ENCODE peak calls at places on chromosomes 4 and X, in five cellular contexts. R is GM23338, K is HepG2, Y is GM12878, U is A549. H is an unnamed sample.

GRCh38 chrX:38278682-38279081 is 48.6 kb downstream of the RPGR start:
- DNase-seq in R (no peak), K (no peak), Y (no peak), U (no peak), H (no peak)

GRCh38 chrX:68261060-68261672 is 172.1 kb downstream of the OPHN1 start:
- DNase-seq in R (no peak), K (no peak), Y (no peak), U (no peak), H (no peak)

GRCh38 chrX:46574941-46575381 is 1.4 kb downstream of the CHST7 start:
- DNase-seq in R (peak; percentile 37), K (no peak), Y (no peak), U (no peak), H (no peak)

GRCh38 chrX:136189222-136189621 is 41.9 kb downstream of the FHL1 start:
- DNase-seq in R (no peak), K (no peak), Y (no peak), U (no peak), H (no peak)

GRCh38 chr4:11106769-11107168 is 321.9 kb downstream of the HS3ST1 start:
- DNase-seq in R (no peak), K (no peak), Y (no peak), U (no peak), H (no peak)

GRCh38 chr4:129603241-129603931 is 507.4 kb downstream of the C4orf33 start:
- DNase-seq in R (no peak), K (no peak), Y (no peak), U (no peak), H (no peak)

GRCh38 chrX:50913520-50913919 is 3.0 kb downstream of the BMP15 start:
- DNase-seq in R (no peak), K (no peak), Y (no peak), U (no peak), H (no peak)

GRCh38 chr4:57065730-57066482 is 44.3 kb downstream of the IGFBP7 start:
- DNase-seq in R (no peak), K (no peak), Y (no peak), U (no peak), H (no peak)

GRCh38 chr4:101953949-101954348 is 163.4 kb downstream of the BANK1 start:
- DNase-seq in R (peak; percentile 92), K (peak; percentile 16), Y (no peak), U (no peak), H (no peak)

GRCh38 chr4:52566136-52567031 is 92.7 kb downstream of the USP46 start:
- DNase-seq in R (no peak), K (no peak), Y (no peak), U (no peak), H (no peak)

GRCh38 chrX:119041175-119041574 is 31.6 kb upstream of the CT47C1 start:
- DNase-seq in R (no peak), K (peak; percentile 73), Y (no peak), U (peak; percentile 44), H (peak; percentile 59)

GRCh38 chrX:19566359-19567141 is 51.2 kb upstream of the MAP3K15 start:
- DNase-seq in R (peak; percentile 22), K (peak; percentile 65), Y (peak; percentile 24), U (no peak), H (no peak)

GRCh38 chrX:71994601-71995000 is 84.0 kb downstream of the NHSL2 start:
- DNase-seq in R (no peak), K (no peak), Y (no peak), U (no peak), H (no peak)

GRCh38 chr4:182698212-182698611 is 219.0 kb downstream of the DCTD start:
- DNase-seq in R (no peak), K (no peak), Y (no peak), U (no peak), H (no peak)

GRCh38 chrX:108437789-108438623 is at the start of gene COL4A6:
- DNase-seq in R (peak; percentile 76), K (peak; percentile 23), Y (no peak), U (peak; percentile 48), H (peak; percentile 15)

GRCh38 chr4:113952452-113953029 is 26.9 kb downstream of the ARSJ start:
- DNase-seq in R (peak; percentile 87), K (peak; percentile 54), Y (peak; percentile 12), U (peak; percentile 12), H (peak; percentile 5)

GRCh38 chr4:121706595-121707021 is 9.8 kb upstream of the ANXA5 start:
- DNase-seq in R (no peak), K (no peak), Y (no peak), U (no peak), H (no peak)

GRCh38 chrX:9466115-9466495 is 1.2 kb downstream of the TBL1X start:
- DNase-seq in R (peak; percentile 41), K (no peak), Y (no peak), U (peak; percentile 10), H (peak; percentile 39)

GRCh38 chr4:106763044-106763443 is 273.1 kb downstream of the DKK2 start:
- DNase-seq in R (peak; percentile 5), K (no peak), Y (no peak), U (no peak), H (no peak)

GRCh38 chr4:21476753-21477152 is 471.8 kb downstream of the KCNIP4 start:
- DNase-seq in R (peak; percentile 85), K (peak; percentile 2), Y (no peak), U (no peak), H (no peak)

GRCh38 chr4:37685726-37686372 is 327 bp downstream of the RELL1 start:
- DNase-seq in R (peak; percentile 63), K (no peak), Y (no peak), U (peak; percentile 21), H (peak; percentile 39)

GRCh38 chr4:17103231-17103630 is 204.8 kb upstream of the LDB2 start:
- DNase-seq in R (no peak), K (no peak), Y (no peak), U (no peak), H (no peak)

GRCh38 chrX:80812176-80812575 is 2.5 kb upstream of the BRWD3 start:
- DNase-seq in R (peak; percentile 75), K (peak; percentile 18), Y (no peak), U (no peak), H (no peak)
- TF ChIP-seq JUNB in R (no peak), K (no peak), Y (no peak), U (no peak), H (no peak)

GRCh38 chr4:54229631-54230478 is 762 bp downstream of the PDGFRA start:
- DNase-seq in R (peak; percentile 64), K (no peak), Y (no peak), U (no peak), H (no peak)

GRCh38 chr4:54226399-54227260 is 2.5 kb upstream of the PDGFRA start:
- DNase-seq in R (peak; percentile 66), K (no peak), Y (no peak), U (no peak), H (no peak)

GRCh38 chr4:54228563-54229501 is at the start of gene PDGFRA:
- DNase-seq in R (peak; percentile 71), K (no peak), Y (no peak), U (no peak), H (no peak)

GRCh38 chr4:54227261-54228063 is 1.6 kb upstream of the PDGFRA start:
- DNase-seq in R (peak; percentile 75), K (no peak), Y (no peak), U (no peak), H (no peak)

GRCh38 chr4:54228064-54228527 is 997 bp upstream of the PDGFRA start:
- DNase-seq in R (peak; percentile 92), K (peak; percentile 5), Y (no peak), U (peak; percentile 60), H (peak; percentile 61)
- TF ChIP-seq JUNB in R (no peak), K (no peak), Y (no peak), U (no peak), H (no peak)

DNA sequence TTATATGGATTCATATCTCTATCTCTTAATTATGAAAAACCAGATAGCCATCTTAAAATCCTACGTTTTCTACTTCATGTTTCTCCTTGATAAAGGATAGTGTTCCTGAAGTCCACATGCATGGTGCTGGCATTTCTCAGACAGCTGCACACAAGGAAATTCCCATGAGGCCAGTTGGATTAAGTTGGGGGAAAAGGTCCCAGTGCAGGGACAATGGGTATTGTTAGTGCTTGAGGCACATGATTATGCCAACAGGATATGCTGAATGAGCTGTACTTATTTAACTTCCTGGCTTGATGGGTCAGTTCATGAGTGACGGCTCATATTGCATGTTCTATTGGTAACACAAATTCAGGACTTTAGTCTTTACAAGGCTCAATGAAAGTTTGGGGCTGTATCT is 913.9 kb upstream of the NDST4 start:
- DNase-seq in R (no peak), K (no peak), Y (no peak), U (no peak), H (no peak)
- TF ChIP-seq JUNB in R (no peak), K (no peak), Y (no peak), U (no peak), H (no peak)

GRCh38 chr4:185811509-185812364 is at the start of gene SORBS2:
- DNase-seq in R (peak; percentile 43), K (peak; percentile 81), Y (peak; percentile 56), U (no peak), H (no peak)
- TF ChIP-seq JUNB in R (no peak), K (no peak), Y (no peak), U (no peak), H (no peak)

GRCh38 chrX:130118396-130118795 is 8.1 kb upstream of the ELF4 start:
- DNase-seq in R (no peak), K (no peak), Y (no peak), U (no peak), H (no peak)

GRCh38 chrX:130118941-130119640 is 8.8 kb upstream of the ELF4 start:
- DNase-seq in R (no peak), K (no peak), Y (no peak), U (no peak), H (no peak)

GRCh38 chrX:130120746-130121504 is 10.6 kb upstream of the ELF4 start:
- DNase-seq in R (peak; percentile 66), K (peak; percentile 33), Y (no peak), U (peak; percentile 84), H (peak; percentile 74)

GRCh38 chrX:130120321-130120731 is 10.0 kb upstream of the ELF4 start:
- DNase-seq in R (peak; percentile 60), K (no peak), Y (no peak), U (no peak), H (no peak)

GRCh38 chrX:130121505-130121800 is 11.2 kb upstream of the ELF4 start:
- DNase-seq in R (peak; percentile 14), K (no peak), Y (no peak), U (no peak), H (no peak)
- TF ChIP-seq JUNB in R (no peak), K (no peak), Y (no peak), U (no peak), H (no peak)

DNA sequence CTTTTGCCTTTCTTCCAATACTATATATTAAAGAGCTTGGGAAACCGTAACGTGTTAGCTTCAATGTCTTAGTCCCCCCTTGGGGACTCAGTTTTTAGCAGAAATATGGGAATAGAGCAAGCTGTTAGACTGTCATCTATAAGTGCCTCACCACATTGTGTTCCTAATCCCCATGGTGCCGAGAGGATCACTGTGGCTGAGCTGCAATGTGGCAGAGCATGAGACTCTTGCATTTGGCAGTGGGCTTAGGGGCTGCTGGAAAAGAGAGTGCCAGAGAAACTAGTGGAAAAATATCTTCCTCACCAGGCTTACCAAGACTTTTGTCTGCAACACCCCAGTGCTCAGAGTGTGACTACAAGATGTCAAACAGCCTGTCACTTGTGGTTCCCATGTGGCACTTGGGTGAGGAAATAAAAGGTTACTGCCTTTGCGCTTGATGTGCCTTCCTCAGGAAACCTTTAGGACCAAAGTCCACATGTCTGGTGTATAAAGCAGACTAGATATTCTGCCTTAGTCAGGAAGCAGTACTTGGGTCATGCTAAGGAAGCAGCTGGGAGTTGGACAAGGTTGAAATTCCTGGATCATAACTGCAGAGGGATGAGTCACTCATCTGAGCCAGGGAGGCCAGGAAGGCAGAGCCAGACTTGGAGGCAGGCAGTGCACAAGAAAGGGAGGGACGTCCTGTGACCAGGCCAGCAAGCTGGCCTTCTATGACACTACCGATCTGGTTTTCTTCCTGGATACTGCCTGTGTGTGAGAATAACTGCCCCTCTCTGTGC is 9.7 kb upstream of the MAGEA4 start:
- DNase-seq in R (no peak), K (peak; percentile 2), Y (no peak), U (peak; percentile 59), H (no peak)
- TF ChIP-seq JUNB in R (no peak), K (no peak), Y (no peak), U (peak; percentile 58), H (no peak)